ENCODE peak calls at places on chromosome 14, in nine cellular contexts. Z is fibroblast of gingiva; C is activated CD4-positive, alpha-beta memory T cell treated with anti-CD3 and anti-CD28 coated beads, Interleukin-2, amount 10 ng/mL, durations not matched to agents 7 days and 5 days; W is osteoblast; U is lower lobe of right lung; T is hepatic stellate cell; E is stimulated activated CD4-positive, alpha-beta T cell treated with anti-CD3 and anti-CD28 coated beads, Interleukin-15, amount 100 ng/mL, for 1 hour; G is NCI-H1092; D is pulmonary artery endothelial cell. H is an unnamed sample.

GRCh38 chr14:104749111-104749649 is 3.8 kb upstream of the SIVA1 start:
- DNase-seq in C (no peak), E (no peak), U (no peak), D (no peak), Z (peak), G (no peak), W (peak), T (no peak), H (peak)

GRCh38 chr14:105760691-105761344 is 234.4 kb downstream of the TMEM121 start:
- DNase-seq in G (no peak), U (peak), E (no peak), D (no peak), C (no peak), W (peak), T (no peak), Z (no peak), H (peak)

GRCh38 chr14:101960225-101960624 is 4.1 kb upstream of the DYNC1H1 start:
- DNase-seq in G (no peak), E (no peak), T (no peak), W (no peak), D (no peak), C (peak), Z (no peak), U (no peak), H (no peak)

GRCh38 chr14:74510211-74510931 is 16.8 kb downstream of the ISCA2 start:
- DNase-seq in D (no peak), G (no peak), E (no peak), T (no peak), Z (no peak), C (no peak), W (peak), U (peak), H (no peak)

GRCh38 chr14:72457641-72458040 is 436.3 kb downstream of the DPF3 start:
- DNase-seq in T (peak), U (no peak), D (no peak), E (no peak), C (no peak), G (no peak), Z (peak), W (peak), H (no peak)

GRCh38 chr14:105086833-105087307 is 21.6 kb upstream of the GPR132 start:
- DNase-seq in U (peak), G (no peak), Z (peak), D (no peak), W (peak), T (peak), E (peak), C (peak), H (no peak)

GRCh38 chr14:50025776-50026175 is 90.6 kb downstream of the VCPKMT start:
- DNase-seq in Z (peak), W (no peak), U (no peak), E (no peak), C (no peak), D (no peak), T (no peak), G (peak), H (no peak)

GRCh38 chr14:89619616-89620273 is 202.7 kb upstream of the FOXN3 start:
- DNase-seq in Z (no peak), E (no peak), U (no peak), W (no peak), T (no peak), D (no peak), G (no peak), C (no peak), H (no peak)

GRCh38 chr14:103243764-103244737 is 90.0 kb upstream of the EIF5 start:
- DNase-seq in D (no peak), T (no peak), W (no peak), U (no peak), G (no peak), Z (no peak), E (no peak), C (no peak), H (no peak)

GRCh38 chr14:104294628-104294982 is 156.2 kb downstream of the KIF26A start:
- DNase-seq in W (peak), D (no peak), Z (no peak), C (no peak), U (no peak), G (no peak), T (no peak), E (no peak), H (no peak)

H was measured in ascending aorta.